ENCODE peak calls at places on chromosomes 1 and 21, in eight cellular contexts. Y, G, O, Q, H, R, A and C are unnamed samples.

GRCh38 chr1:7470904-7471638 is 300.0 kb upstream of the VAMP3 start:
- DNase-seq in Y (no peak), G (peak), O (peak), Q (peak), H (peak), R (no peak), A (peak), C (no peak)

GRCh38 chr1:205056956-205057568 is 14.1 kb downstream of the CNTN2 start:
- DNase-seq in Y (no peak), G (no peak), O (no peak), Q (no peak), H (no peak), R (no peak), A (no peak), C (no peak)

GRCh38 chr1:116806671-116807070 is 52.4 kb downstream of the CD2 start:
- DNase-seq in Y (no peak), G (no peak), O (no peak), Q (no peak), H (no peak), R (no peak), A (no peak), C (no peak)

GRCh38 chr1:96715482-96715881 is 6.1 kb upstream of the PTBP2 start:
- DNase-seq in Y (no peak), G (no peak), O (no peak), Q (no peak), H (no peak), R (no peak), A (no peak), C (no peak)

GRCh38 chr1:36582066-36582755 is 99.5 kb upstream of the CSF3R start:
- DNase-seq in Y (no peak), G (no peak), O (no peak), Q (no peak), H (no peak), R (no peak), A (no peak), C (no peak)

GRCh38 chr21:25960423-25960822 is 210.1 kb downstream of the APP start:
- DNase-seq in Y (no peak), G (no peak), O (no peak), Q (no peak), H (no peak), R (no peak), A (no peak), C (no peak)

GRCh38 chr1:15152318-15153183 is 996 bp upstream of the TMEM51 start:
- DNase-seq in Y (peak), G (peak), O (peak), Q (peak), H (peak), R (no peak), A (peak), C (no peak)

GRCh38 chr1:241413386-241413785 is 56.4 kb upstream of the RGS7 start:
- DNase-seq in Y (no peak), G (peak), O (peak), Q (no peak), H (peak), R (no peak), A (peak), C (no peak)

GRCh38 chr1:228344631-228345072 is 62.0 kb downstream of the TRIM11 start:
- DNase-seq in Y (no peak), G (no peak), O (no peak), Q (no peak), H (no peak), R (no peak), A (peak), C (no peak)

GRCh38 chr1:107430540-107431228 is 289.8 kb downstream of the NTNG1 start:
- DNase-seq in Y (peak), G (no peak), O (peak), Q (peak), H (peak), R (no peak), A (peak), C (no peak)

GRCh38 chr1:223219846-223220610 is 77.0 kb upstream of the TLR5 start:
- DNase-seq in Y (no peak), G (no peak), O (no peak), Q (no peak), H (no peak), R (no peak), A (no peak), C (no peak)

GRCh38 chr1:9302745-9303524 is 10.2 kb downstream of the SPSB1 start:
- DNase-seq in Y (no peak), G (peak), O (no peak), Q (peak), H (peak), R (peak), A (peak), C (no peak)

GRCh38 chr1:55580845-55581332 is 365.7 kb upstream of the USP24 start:
- DNase-seq in Y (no peak), G (peak), O (no peak), Q (peak), H (peak), R (no peak), A (peak), C (no peak)

GRCh38 chr21:15848632-15849031 is 118.8 kb downstream of the USP25 start:
- DNase-seq in Y (no peak), G (no peak), O (no peak), Q (no peak), H (peak), R (no peak), A (peak), C (no peak)

GRCh38 chr1:154773551-154773950 is 96.5 kb downstream of the KCNN3 start:
- DNase-seq in Y (no peak), G (no peak), O (no peak), Q (no peak), H (no peak), R (no peak), A (no peak), C (no peak)

GRCh38 chr1:3963554-3963953 is 63.5 kb upstream of the C1orf174 start:
- DNase-seq in Y (no peak), G (no peak), O (no peak), Q (no peak), H (no peak), R (no peak), A (no peak), C (no peak)

GRCh38 chr1:153444078-153444477 is 16.4 kb downstream of the S100A7 start:
- DNase-seq in Y (no peak), G (no peak), O (no peak), Q (no peak), H (no peak), R (no peak), A (no peak), C (no peak)

GRCh38 chr1:15956150-15956549 is 19.8 kb downstream of the ZBTB17 start:
- DNase-seq in Y (no peak), G (no peak), O (no peak), Q (peak), H (peak), R (no peak), A (no peak), C (no peak)

GRCh38 chr1:232622981-232623380 is 7.0 kb downstream of the SIPA1L2 start:
- DNase-seq in Y (no peak), G (no peak), O (no peak), Q (no peak), H (no peak), R (no peak), A (no peak), C (no peak)

GRCh38 chr1:20211511-20211931 is 25.2 kb upstream of the PLA2G2C start:
- DNase-seq in Y (no peak), G (no peak), O (no peak), Q (peak), H (peak), R (no peak), A (peak), C (no peak)

GRCh38 chr1:210373878-210374599 is 45.3 kb downstream of the HHAT start:
- DNase-seq in Y (peak), G (peak), O (peak), Q (peak), H (peak), R (peak), A (peak), C (no peak)

GRCh38 chr1:70745199-70745598 is 302.4 kb downstream of the PTGER3 start:
- DNase-seq in Y (no peak), G (no peak), O (no peak), Q (no peak), H (no peak), R (no peak), A (peak), C (no peak)

GRCh38 chr1:185388815-185389214 is 71.8 kb upstream of the IVNS1ABP start:
- DNase-seq in Y (no peak), G (no peak), O (no peak), Q (no peak), H (no peak), R (no peak), A (no peak), C (no peak)

GRCh38 chr1:186681136-186681535 is 913 bp upstream of the PTGS2 start:
- DNase-seq in Y (no peak), G (no peak), O (no peak), Q (peak), H (peak), R (no peak), A (peak), C (no peak)

GRCh38 chr1:70436617-70437236 is 25.7 kb downstream of the CTH start:
- DNase-seq in Y (no peak), G (peak), O (no peak), Q (peak), H (peak), R (no peak), A (no peak), C (no peak)

GRCh38 chr21:43864806-43865470 is at the start of gene AGPAT3:
- DNase-seq in Y (no peak), G (no peak), O (peak), Q (no peak), H (no peak), R (peak), A (no peak), C (no peak)

GRCh38 chr1:246647113-246647512 is 77.1 kb upstream of the SCCPDH start:
- DNase-seq in Y (peak), G (peak), O (no peak), Q (peak), H (peak), R (no peak), A (no peak), C (peak)

GRCh38 chr1:20058531-20058930 is 11.5 kb upstream of the PLA2G5 start:
- DNase-seq in Y (no peak), G (no peak), O (peak), Q (peak), H (peak), R (no peak), A (peak), C (no peak)

GRCh38 chr1:7621334-7622219 is 149.5 kb upstream of the VAMP3 start:
- DNase-seq in Y (no peak), G (no peak), O (no peak), Q (peak), H (no peak), R (no peak), A (no peak), C (no peak)

GRCh38 chr1:102858695-102859094 is 249.6 kb downstream of the COL11A1 start:
- DNase-seq in Y (no peak), G (no peak), O (no peak), Q (peak), H (no peak), R (no peak), A (no peak), C (no peak)

GRCh38 chr1:57747818-57748217 is 324.0 kb upstream of the DAB1 start:
- DNase-seq in Y (no peak), G (no peak), O (no peak), Q (no peak), H (no peak), R (no peak), A (no peak), C (no peak)

GRCh38 chr1:201272838-201273237 is 10.5 kb upstream of the PKP1 start:
- DNase-seq in Y (no peak), G (no peak), O (no peak), Q (no peak), H (no peak), R (no peak), A (no peak), C (no peak)

GRCh38 chr1:198238121-198238520 is 81.3 kb downstream of the NEK7 start:
- DNase-seq in Y (no peak), G (no peak), O (no peak), Q (no peak), H (no peak), R (no peak), A (no peak), C (no peak)

GRCh38 chr1:32855861-32856617 is 14.7 kb downstream of the FNDC5 start:
- DNase-seq in Y (no peak), G (no peak), O (no peak), Q (no peak), H (no peak), R (no peak), A (no peak), C (no peak)

GRCh38 chr21:21003701-21004100 is 5.5 kb downstream of the NCAM2 start:
- DNase-seq in Y (no peak), G (no peak), O (peak), Q (peak), H (peak), R (no peak), A (peak), C (no peak)
- TF ChIP-seq CTCF in Y (peak), G (peak), O (no peak), Q (peak), H (peak), R (no peak), A (peak), C (peak)

DNA sequence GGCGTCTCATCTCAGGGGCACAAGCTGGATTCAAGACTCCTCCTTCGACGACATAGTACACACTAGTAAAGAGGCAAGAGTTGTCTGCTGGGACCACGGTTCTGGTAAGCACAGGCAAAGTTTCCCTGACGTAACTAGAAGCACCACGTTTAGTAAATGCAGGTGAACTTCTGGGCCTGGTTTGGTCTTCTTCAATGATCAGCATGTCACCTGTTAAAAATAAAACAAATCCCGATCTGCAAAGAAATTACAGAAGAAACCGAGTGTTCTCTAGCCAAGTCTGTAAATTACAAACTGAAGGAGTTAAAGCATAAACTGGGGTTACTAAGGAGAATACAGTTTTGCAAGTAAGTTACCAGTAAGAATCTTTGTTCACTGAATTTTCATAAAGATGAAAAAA is 1.5 kb downstream of the YOD1 start:
- DNase-seq in Y (no peak), G (no peak), O (no peak), Q (no peak), H (no peak), R (no peak), A (no peak), C (no peak)
- TF ChIP-seq CTCF in Y (no peak), G (no peak), O (no peak), Q (no peak), H (no peak), R (no peak), A (no peak), C (no peak)

DNA sequence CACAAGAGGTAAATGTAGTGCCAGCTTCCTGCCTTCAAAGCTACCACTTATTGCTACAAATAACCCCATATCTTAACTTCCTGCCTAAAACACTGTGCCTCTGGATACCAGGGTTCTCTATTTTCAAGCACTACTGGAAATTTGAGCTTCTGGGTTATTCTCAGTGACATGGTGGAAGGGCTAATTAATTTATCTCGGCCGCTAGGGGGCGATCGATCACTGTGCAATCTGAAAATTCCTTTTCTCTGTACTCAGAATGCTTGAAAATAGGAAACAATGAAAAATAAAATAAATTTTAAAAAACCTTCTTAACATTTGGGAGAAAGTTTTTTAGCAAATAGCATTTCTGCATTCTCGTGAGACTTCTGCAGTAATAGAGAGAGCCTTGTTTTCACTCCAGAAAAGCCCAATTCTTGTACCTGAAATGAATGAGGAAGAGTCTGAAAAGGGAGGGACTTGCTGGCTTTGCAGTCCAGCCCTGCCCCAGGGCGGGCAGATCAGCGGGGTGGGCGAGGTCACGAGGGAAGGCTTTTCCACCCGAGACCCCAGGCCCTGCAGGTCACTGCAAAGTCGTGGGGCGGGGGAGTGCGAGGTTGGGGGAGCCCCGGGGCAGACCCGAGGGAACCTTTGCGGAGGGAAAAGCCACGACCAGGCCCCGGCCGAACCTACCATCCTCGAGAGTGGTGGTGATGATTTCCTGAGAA is 276.7 kb downstream of the PCP4 start:
- DNase-seq in Y (peak), G (no peak), O (peak), Q (peak), H (peak), R (no peak), A (peak), C (no peak)
- TF ChIP-seq CTCF in Y (peak), G (peak), O (peak), Q (peak), H (peak), R (peak), A (peak), C (peak)

DNA sequence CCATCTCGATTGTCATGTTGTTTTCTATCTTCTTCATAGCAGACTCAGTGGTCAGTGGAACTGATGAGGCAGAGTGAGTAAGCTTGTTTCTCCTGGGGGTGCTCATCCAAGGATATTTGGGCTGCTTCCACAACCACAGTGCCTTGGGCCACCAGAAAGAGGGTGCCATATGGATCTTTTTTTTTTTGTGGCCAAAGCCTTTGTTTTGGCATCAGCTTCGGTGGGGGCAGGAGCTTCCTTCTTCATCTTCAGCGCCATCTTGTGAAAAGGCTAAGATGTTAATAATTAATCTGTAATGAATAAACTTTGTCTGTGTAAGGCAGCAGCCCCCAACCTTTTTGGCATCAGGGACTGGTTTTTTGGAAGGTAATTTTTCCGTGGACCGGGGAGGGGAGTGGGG is 6.6 kb upstream of the PLPP3 start:
- DNase-seq in Y (no peak), G (no peak), O (no peak), Q (no peak), H (no peak), R (no peak), A (no peak), C (no peak)
- TF ChIP-seq CTCF in Y (no peak), G (no peak), O (no peak), Q (no peak), H (no peak), R (no peak), A (no peak), C (no peak)

GRCh38 chr1:215905493-215906095 is 338.5 kb downstream of the KCTD3 start:
- DNase-seq in Y (no peak), G (no peak), O (no peak), Q (no peak), H (no peak), R (no peak), A (no peak), C (no peak)

GRCh38 chr1:215911406-215911968 is 344.4 kb downstream of the KCTD3 start:
- DNase-seq in Y (no peak), G (no peak), O (no peak), Q (peak), H (peak), R (no peak), A (peak), C (no peak)
- TF ChIP-seq CTCF in Y (no peak), G (no peak), O (no peak), Q (no peak), H (peak), R (no peak), A (peak), C (no peak)

GRCh38 chr1:209198926-209199325 is 384.6 kb upstream of the CAMK1G start:
- DNase-seq in Y (no peak), G (no peak), O (no peak), Q (no peak), H (no peak), R (no peak), A (no peak), C (no peak)

GRCh38 chr1:209196140-209196539 is 387.4 kb upstream of the CAMK1G start:
- DNase-seq in Y (no peak), G (no peak), O (no peak), Q (no peak), H (no peak), R (no peak), A (no peak), C (no peak)

GRCh38 chr1:209199371-209199770 is 384.1 kb upstream of the CAMK1G start:
- DNase-seq in Y (no peak), G (no peak), O (no peak), Q (no peak), H (no peak), R (no peak), A (no peak), C (no peak)

GRCh38 chr1:209202826-209203439 is 380.6 kb upstream of the CAMK1G start:
- DNase-seq in Y (no peak), G (peak), O (peak), Q (peak), H (peak), R (no peak), A (peak), C (peak)

DNA sequence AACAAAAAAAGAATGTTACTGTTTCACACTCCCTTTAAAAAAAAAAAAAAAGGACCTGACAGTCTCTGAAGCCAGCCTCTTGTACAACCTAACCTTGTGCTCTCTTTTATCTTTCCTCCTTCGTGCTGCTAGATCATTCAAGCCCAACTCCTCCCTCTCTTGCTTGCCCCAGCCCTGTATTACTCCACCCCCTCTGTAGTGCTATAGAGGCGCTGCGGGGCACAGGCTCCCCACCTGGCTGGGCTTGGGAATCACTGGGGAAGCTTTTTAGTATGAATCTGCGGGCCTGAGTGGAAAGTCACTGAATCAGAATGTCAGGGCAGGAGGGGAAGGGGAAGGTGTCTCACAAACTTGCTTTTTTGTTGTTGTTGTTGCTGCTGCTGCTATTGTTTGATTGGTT is 383.7 kb upstream of the CAMK1G start:
- DNase-seq in Y (no peak), G (no peak), O (peak), Q (no peak), H (no peak), R (no peak), A (no peak), C (no peak)
- TF ChIP-seq CTCF in Y (no peak), G (no peak), O (no peak), Q (no peak), H (no peak), R (no peak), A (no peak), C (no peak)